ENCODE peak calls at places on chromosomes 5 and 9, in seven cellular contexts. One of them, this sample, is unnamed.

GRCh38 chr5:57335092-57335491 is 147.5 kb downstream of the ACTBL2 start:
- DNase-seq in endothelial cell: no peak
- DNase-seq in pancreas: no peak
- DNase-seq in stomach: no peak
- DNase-seq in mucosa of descending colon: no peak
- DNase-seq in uterus: no peak
- DNase-seq in OCI-LY7: no peak
- DNase-seq in this sample: no peak

GRCh38 chr5:91449083-91449482 is 66.0 kb upstream of the ARRDC3 start:
- DNase-seq in endothelial cell: no peak
- DNase-seq in pancreas: no peak
- DNase-seq in stomach: no peak
- DNase-seq in mucosa of descending colon: no peak
- DNase-seq in uterus: no peak
- DNase-seq in OCI-LY7: no peak
- DNase-seq in this sample: no peak

GRCh38 chr5:1080414-1080813 is 31.4 kb downstream of the SLC12A7 start:
- DNase-seq in endothelial cell: no peak
- DNase-seq in pancreas: no peak
- DNase-seq in stomach: no peak
- DNase-seq in mucosa of descending colon: no peak
- DNase-seq in uterus: no peak
- DNase-seq in OCI-LY7: no peak
- DNase-seq in this sample: no peak

GRCh38 chr5:39283231-39283818 is 64.0 kb upstream of the FYB1 start:
- DNase-seq in endothelial cell: peak
- DNase-seq in pancreas: no peak
- DNase-seq in stomach: no peak
- DNase-seq in mucosa of descending colon: no peak
- DNase-seq in uterus: peak
- DNase-seq in OCI-LY7: peak
- DNase-seq in this sample: no peak

GRCh38 chr9:133374612-133375115 is 1.2 kb downstream of the SURF4 start:
- DNase-seq in endothelial cell: no peak
- DNase-seq in pancreas: no peak
- DNase-seq in stomach: no peak
- DNase-seq in mucosa of descending colon: no peak
- DNase-seq in uterus: no peak
- DNase-seq in OCI-LY7: no peak
- DNase-seq in this sample: no peak

GRCh38 chr5:53482717-53483638 is 2.5 kb downstream of the FST start:
- DNase-seq in endothelial cell: peak
- DNase-seq in pancreas: peak
- DNase-seq in stomach: peak
- DNase-seq in mucosa of descending colon: peak
- DNase-seq in uterus: peak
- DNase-seq in OCI-LY7: peak
- DNase-seq in this sample: peak

GRCh38 chr9:15475923-15476536 is 34.7 kb downstream of the PSIP1 start:
- DNase-seq in endothelial cell: no peak
- DNase-seq in pancreas: no peak
- DNase-seq in stomach: no peak
- DNase-seq in mucosa of descending colon: no peak
- DNase-seq in uterus: no peak
- DNase-seq in OCI-LY7: no peak
- DNase-seq in this sample: no peak

GRCh38 chr5:133930061-133930823 is 38.2 kb downstream of the C5orf15 start:
- DNase-seq in endothelial cell: no peak
- DNase-seq in pancreas: no peak
- DNase-seq in stomach: no peak
- DNase-seq in mucosa of descending colon: no peak
- DNase-seq in uterus: no peak
- DNase-seq in OCI-LY7: no peak
- DNase-seq in this sample: peak

GRCh38 chr5:112762113-112762810 is 24.6 kb downstream of the APC start:
- DNase-seq in endothelial cell: no peak
- DNase-seq in pancreas: no peak
- DNase-seq in stomach: no peak
- DNase-seq in mucosa of descending colon: no peak
- DNase-seq in uterus: no peak
- DNase-seq in OCI-LY7: no peak
- DNase-seq in this sample: no peak

GRCh38 chr9:89379508-89380115 is 61.3 kb downstream of the SECISBP2 start:
- DNase-seq in endothelial cell: no peak
- DNase-seq in pancreas: no peak
- DNase-seq in stomach: no peak
- DNase-seq in mucosa of descending colon: no peak
- DNase-seq in uterus: no peak
- DNase-seq in OCI-LY7: no peak
- DNase-seq in this sample: no peak

GRCh38 chr9:13090588-13090987 is 188.9 kb downstream of the MPDZ start:
- DNase-seq in endothelial cell: no peak
- DNase-seq in pancreas: no peak
- DNase-seq in stomach: no peak
- DNase-seq in mucosa of descending colon: no peak
- DNase-seq in uterus: no peak
- DNase-seq in OCI-LY7: no peak
- DNase-seq in this sample: no peak

GRCh38 chr5:148014276-148014675 is 49.5 kb upstream of the SPINK5 start:
- DNase-seq in endothelial cell: no peak
- DNase-seq in pancreas: no peak
- DNase-seq in stomach: no peak
- DNase-seq in mucosa of descending colon: no peak
- DNase-seq in uterus: no peak
- DNase-seq in OCI-LY7: no peak
- DNase-seq in this sample: no peak
- TF ChIP-seq CTCF in endothelial cell: no peak
- TF ChIP-seq CTCF in pancreas: no peak
- TF ChIP-seq CTCF in stomach: no peak
- TF ChIP-seq CTCF in mucosa of descending colon: no peak
- TF ChIP-seq CTCF in uterus: no peak
- TF ChIP-seq CTCF in OCI-LY7: no peak
- TF ChIP-seq CTCF in this sample: no peak

DNA sequence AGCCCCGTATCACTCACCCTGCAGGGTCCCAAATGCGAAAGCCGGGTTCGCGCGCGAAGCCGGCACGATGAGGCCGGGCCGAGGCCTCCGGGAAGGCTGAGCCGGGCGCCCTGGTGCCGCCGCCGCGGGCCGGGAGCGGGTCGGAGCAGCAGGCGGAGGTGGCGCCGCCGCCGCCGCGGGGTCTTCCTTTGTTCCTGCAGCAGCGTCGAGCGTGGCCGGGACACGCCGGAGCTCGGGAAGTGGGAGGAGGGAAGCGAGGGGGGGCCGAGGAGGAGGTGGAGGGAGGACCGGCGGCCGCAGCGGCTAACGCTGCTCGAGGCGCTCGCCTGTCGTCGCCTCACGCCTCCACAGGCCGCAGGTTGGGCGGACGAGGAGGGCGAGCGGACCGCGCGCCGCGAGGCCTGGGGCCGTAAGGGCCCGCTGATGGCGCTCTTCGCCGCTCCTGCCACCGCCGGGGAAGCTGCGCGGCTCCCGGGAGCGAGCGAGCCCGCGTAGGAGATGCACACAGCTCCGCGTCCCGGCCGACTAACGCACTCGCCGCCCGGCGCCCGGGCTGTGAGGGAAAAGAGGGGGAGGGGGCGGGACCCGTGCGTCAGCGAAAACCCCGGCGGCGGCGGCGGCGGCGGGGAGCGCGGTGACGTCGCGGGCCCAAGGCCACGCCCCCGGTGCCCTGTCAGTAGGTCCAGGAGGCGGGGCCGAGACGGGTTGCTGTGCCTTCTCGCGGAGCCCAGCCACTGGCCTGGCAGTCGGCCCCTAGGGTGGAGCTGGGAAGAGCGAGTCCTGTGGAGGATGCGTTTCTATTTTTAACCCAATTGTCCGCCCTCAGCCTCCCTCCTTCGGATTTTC is at the start of gene ZFAND5:
- DNase-seq in endothelial cell: peak
- DNase-seq in pancreas: peak
- DNase-seq in stomach: peak
- DNase-seq in mucosa of descending colon: peak
- DNase-seq in uterus: peak
- DNase-seq in OCI-LY7: peak
- DNase-seq in this sample: peak
- TF ChIP-seq CTCF in endothelial cell: peak
- TF ChIP-seq CTCF in pancreas: no peak
- TF ChIP-seq CTCF in stomach: no peak
- TF ChIP-seq CTCF in mucosa of descending colon: peak
- TF ChIP-seq CTCF in uterus: peak
- TF ChIP-seq CTCF in OCI-LY7: no peak
- TF ChIP-seq CTCF in this sample: no peak

GRCh38 chr9:826500-827280 is 14.8 kb upstream of the DMRT1 start:
- DNase-seq in endothelial cell: no peak
- DNase-seq in pancreas: no peak
- DNase-seq in stomach: no peak
- DNase-seq in mucosa of descending colon: no peak
- DNase-seq in uterus: no peak
- DNase-seq in OCI-LY7: no peak
- DNase-seq in this sample: no peak
- TF ChIP-seq CTCF in endothelial cell: no peak
- TF ChIP-seq CTCF in pancreas: no peak
- TF ChIP-seq CTCF in stomach: no peak
- TF ChIP-seq CTCF in mucosa of descending colon: no peak
- TF ChIP-seq CTCF in uterus: no peak
- TF ChIP-seq CTCF in OCI-LY7: no peak
- TF ChIP-seq CTCF in this sample: no peak

GRCh38 chr5:65102826-65103673 is 334.3 kb downstream of the CWC27 start:
- DNase-seq in endothelial cell: peak
- DNase-seq in pancreas: peak
- DNase-seq in stomach: peak
- DNase-seq in mucosa of descending colon: peak
- DNase-seq in uterus: peak
- DNase-seq in OCI-LY7: peak
- DNase-seq in this sample: peak
- TF ChIP-seq CTCF in endothelial cell: no peak
- TF ChIP-seq CTCF in pancreas: peak
- TF ChIP-seq CTCF in stomach: no peak
- TF ChIP-seq CTCF in mucosa of descending colon: no peak
- TF ChIP-seq CTCF in uterus: peak
- TF ChIP-seq CTCF in OCI-LY7: peak
- TF ChIP-seq CTCF in this sample: no peak

GRCh38 chr9:90900130-90900529 is 98.5 kb downstream of the SYK start:
- DNase-seq in endothelial cell: no peak
- DNase-seq in pancreas: no peak
- DNase-seq in stomach: no peak
- DNase-seq in mucosa of descending colon: no peak
- DNase-seq in uterus: no peak
- DNase-seq in OCI-LY7: no peak
- DNase-seq in this sample: no peak
- TF ChIP-seq CTCF in endothelial cell: peak
- TF ChIP-seq CTCF in pancreas: no peak
- TF ChIP-seq CTCF in stomach: no peak
- TF ChIP-seq CTCF in mucosa of descending colon: no peak
- TF ChIP-seq CTCF in uterus: no peak
- TF ChIP-seq CTCF in OCI-LY7: no peak
- TF ChIP-seq CTCF in this sample: no peak

GRCh38 chr5:59893436-59894227 is at the start of gene PDE4D:
- DNase-seq in endothelial cell: peak
- DNase-seq in pancreas: peak
- DNase-seq in stomach: peak
- DNase-seq in mucosa of descending colon: peak
- DNase-seq in uterus: no peak
- DNase-seq in OCI-LY7: no peak
- DNase-seq in this sample: no peak
- TF ChIP-seq CTCF in endothelial cell: no peak
- TF ChIP-seq CTCF in pancreas: no peak
- TF ChIP-seq CTCF in stomach: no peak
- TF ChIP-seq CTCF in mucosa of descending colon: no peak
- TF ChIP-seq CTCF in uterus: no peak
- TF ChIP-seq CTCF in OCI-LY7: no peak
- TF ChIP-seq CTCF in this sample: no peak

DNA sequence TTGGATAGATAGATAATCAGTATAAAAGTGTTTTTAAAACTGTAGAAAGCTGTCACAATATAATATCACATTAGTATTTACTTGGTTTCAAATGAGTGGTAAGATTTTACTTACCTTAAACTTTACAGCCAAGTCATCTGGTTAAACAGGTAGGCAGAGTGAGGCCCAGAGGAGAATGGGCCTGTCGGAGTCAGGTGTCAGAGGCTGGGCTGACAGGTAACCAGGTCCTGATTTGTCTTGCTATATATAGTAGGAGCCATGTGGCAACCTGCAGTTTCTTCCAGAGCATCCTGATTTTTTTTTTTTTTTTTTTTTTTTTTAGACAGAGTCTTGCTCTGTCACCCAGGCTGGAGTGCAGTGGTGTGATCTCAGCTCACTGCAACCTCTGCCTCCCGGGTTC is 24.4 kb downstream of the PPARGC1B start:
- DNase-seq in endothelial cell: no peak
- DNase-seq in pancreas: no peak
- DNase-seq in stomach: no peak
- DNase-seq in mucosa of descending colon: no peak
- DNase-seq in uterus: no peak
- DNase-seq in OCI-LY7: no peak
- DNase-seq in this sample: no peak
- TF ChIP-seq CTCF in endothelial cell: no peak
- TF ChIP-seq CTCF in pancreas: no peak
- TF ChIP-seq CTCF in stomach: no peak
- TF ChIP-seq CTCF in mucosa of descending colon: no peak
- TF ChIP-seq CTCF in uterus: no peak
- TF ChIP-seq CTCF in OCI-LY7: no peak
- TF ChIP-seq CTCF in this sample: no peak

DNA sequence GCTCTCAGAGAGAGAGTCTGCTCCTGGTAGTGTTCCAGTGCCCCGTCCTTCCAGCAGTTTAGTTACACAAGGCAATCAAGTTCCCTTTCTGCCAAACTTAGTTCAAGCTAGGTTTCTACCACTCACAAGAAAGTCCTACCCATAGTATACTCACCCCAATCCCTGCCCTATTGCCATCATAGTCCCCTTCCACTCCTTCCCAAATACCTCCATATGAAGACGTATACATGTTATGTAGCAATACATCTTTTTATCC is 65.4 kb downstream of the CDK5RAP2 start:
- DNase-seq in endothelial cell: no peak
- DNase-seq in pancreas: no peak
- DNase-seq in stomach: no peak
- DNase-seq in mucosa of descending colon: no peak
- DNase-seq in uterus: no peak
- DNase-seq in OCI-LY7: no peak
- DNase-seq in this sample: no peak
- TF ChIP-seq CTCF in endothelial cell: no peak
- TF ChIP-seq CTCF in pancreas: no peak
- TF ChIP-seq CTCF in stomach: no peak
- TF ChIP-seq CTCF in mucosa of descending colon: no peak
- TF ChIP-seq CTCF in uterus: no peak
- TF ChIP-seq CTCF in OCI-LY7: no peak
- TF ChIP-seq CTCF in this sample: no peak

This sample was measured in activated B cell treated with CpG ODN at 0.5 μM for 24 hours.